ENCODE peak calls at places on chromosomes 4 and X, in nine cellular contexts. R, U, H, P, D, T, K, J and W are unnamed samples.

GRCh38 chrX:30141966-30142365 is 73.4 kb upstream of the MAGEB2 start:
- DNase-seq in P (no peak), U (no peak), T (no peak), K (peak), H (no peak), J (no peak), R (peak), D (no peak), W (peak)

GRCh38 chr4:138399041-138399440 is 156.9 kb upstream of the SLC7A11 start:
- DNase-seq in T (no peak), D (no peak), K (no peak), H (no peak), P (no peak), J (no peak), R (no peak), U (no peak), W (no peak)

GRCh38 chrX:77009691-77010090 is 437.5 kb upstream of the FGF16 start:
- DNase-seq in J (no peak), U (no peak), R (no peak), K (peak), P (no peak), H (no peak), D (no peak), T (peak), W (peak)

GRCh38 chrX:130055103-130055502 is 55.2 kb downstream of the ELF4 start:
- DNase-seq in P (no peak), U (no peak), K (peak), T (peak), R (peak), D (peak), H (no peak), J (no peak), W (peak)

GRCh38 chr4:67332627-67333026 is 212.7 kb downstream of the CENPC start:
- DNase-seq in H (no peak), D (no peak), U (no peak), R (peak), P (no peak), K (peak), J (no peak), T (no peak), W (peak)

GRCh38 chr4:163694385-163694784 is 199.9 kb downstream of the TMA16 start:
- DNase-seq in H (no peak), T (no peak), R (no peak), P (no peak), D (peak), K (peak), U (no peak), J (no peak), W (no peak)

GRCh38 chr4:100935090-100935489 is 412.2 kb downstream of the PPP3CA start:
- DNase-seq in H (no peak), U (no peak), R (no peak), T (no peak), J (no peak), D (peak), K (no peak), P (no peak), W (peak)

GRCh38 chr4:110970642-110971041 is 347.8 kb upstream of the PITX2 start:
- DNase-seq in J (no peak), R (peak), K (peak), H (no peak), U (no peak), D (peak), P (no peak), T (no peak), W (peak)

GRCh38 chr4:39278476-39278875 is 87.7 kb downstream of the RFC1 start:
- DNase-seq in J (no peak), P (no peak), T (no peak), D (no peak), U (no peak), R (no peak), K (no peak), H (no peak), W (no peak)

GRCh38 chr4:39279416-39279815 is 86.7 kb downstream of the RFC1 start:
- DNase-seq in K (no peak), U (no peak), T (no peak), P (no peak), D (no peak), R (no peak), H (no peak), J (no peak), W (no peak)

GRCh38 chr4:39274503-39274902 is 91.7 kb downstream of the RFC1 start:
- DNase-seq in J (no peak), R (no peak), K (no peak), P (no peak), T (no peak), H (no peak), U (no peak), D (no peak), W (no peak)
- TF ChIP-seq CTCF in J (no peak), R (no peak), K (no peak), P (no peak), T (no peak), H (no peak), U (no peak), D (no peak), W (no peak)

GRCh38 chr4:37993806-37994205 is 33.6 kb downstream of the PTTG2 start:
- DNase-seq in D (no peak), R (peak), H (no peak), U (no peak), T (no peak), J (no peak), P (no peak), K (no peak), W (no peak)

GRCh38 chr4:37994569-37994968 is 34.4 kb downstream of the PTTG2 start:
- DNase-seq in H (no peak), T (no peak), K (no peak), U (no peak), P (no peak), J (no peak), R (no peak), D (no peak), W (no peak)

GRCh38 chr4:37995299-37995821 is 35.2 kb downstream of the PTTG2 start:
- DNase-seq in H (no peak), J (no peak), T (no peak), K (no peak), P (no peak), D (no peak), R (no peak), U (no peak), W (no peak)

GRCh38 chr4:37998225-37998624 is 38.0 kb downstream of the PTTG2 start:
- DNase-seq in T (no peak), P (no peak), U (no peak), K (no peak), R (no peak), J (no peak), H (no peak), D (no peak), W (no peak)

DNA sequence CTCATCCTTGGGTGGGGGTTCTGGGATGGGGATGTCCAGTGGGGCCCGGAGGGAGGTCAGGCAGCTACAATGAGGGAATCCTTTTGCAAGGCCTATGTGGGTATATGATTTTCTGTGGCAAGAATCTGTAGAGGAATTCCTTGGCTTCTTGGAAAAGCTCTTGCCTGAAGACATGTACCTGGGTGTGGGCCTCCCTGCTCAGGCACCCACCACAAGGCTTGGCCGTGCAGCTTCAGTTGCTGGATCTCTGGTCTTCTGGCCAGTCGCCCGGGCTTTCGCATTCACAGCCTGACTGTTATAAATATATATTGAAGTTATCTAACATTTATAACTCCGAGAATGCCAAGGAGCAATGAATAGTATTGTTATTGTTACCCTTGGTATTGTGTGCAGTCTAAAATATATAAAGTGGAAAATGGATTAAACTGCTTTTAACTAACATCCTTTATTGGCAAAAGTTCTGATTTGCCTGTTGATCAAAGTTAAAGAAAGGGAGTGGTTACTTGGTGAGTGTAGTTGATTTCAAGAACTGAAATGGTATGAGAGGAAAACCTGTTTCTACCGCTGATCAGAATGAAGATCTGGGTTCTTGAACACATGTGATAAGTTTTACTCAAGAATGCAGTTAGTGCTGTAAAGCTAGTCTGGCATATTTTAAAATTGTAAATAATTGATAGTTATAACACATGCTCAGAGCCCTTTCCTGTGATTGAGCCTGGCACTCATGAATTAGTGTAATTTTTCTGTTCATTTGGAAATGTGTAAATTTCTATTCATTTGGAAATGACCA is 36.0 kb downstream of the PTTG2 start:
- DNase-seq in P (peak), D (no peak), J (no peak), R (no peak), U (no peak), K (no peak), H (no peak), T (no peak), W (no peak)
- H3K4me3 ChIP-seq in P (no peak), D (no peak), J (no peak), R (no peak), U (no peak), K (no peak), H (no peak), T (no peak), W (no peak)

GRCh38 chrX:54248309-54248708 is 65.3 kb upstream of the FAM120C start:
- DNase-seq in D (peak), T (no peak), J (no peak), K (no peak), P (no peak), R (peak), H (no peak), U (no peak), W (peak)
- TF ChIP-seq CTCF in D (peak), T (peak), J (no peak), K (no peak), P (peak), R (peak), H (no peak), U (peak), W (peak)

DNA sequence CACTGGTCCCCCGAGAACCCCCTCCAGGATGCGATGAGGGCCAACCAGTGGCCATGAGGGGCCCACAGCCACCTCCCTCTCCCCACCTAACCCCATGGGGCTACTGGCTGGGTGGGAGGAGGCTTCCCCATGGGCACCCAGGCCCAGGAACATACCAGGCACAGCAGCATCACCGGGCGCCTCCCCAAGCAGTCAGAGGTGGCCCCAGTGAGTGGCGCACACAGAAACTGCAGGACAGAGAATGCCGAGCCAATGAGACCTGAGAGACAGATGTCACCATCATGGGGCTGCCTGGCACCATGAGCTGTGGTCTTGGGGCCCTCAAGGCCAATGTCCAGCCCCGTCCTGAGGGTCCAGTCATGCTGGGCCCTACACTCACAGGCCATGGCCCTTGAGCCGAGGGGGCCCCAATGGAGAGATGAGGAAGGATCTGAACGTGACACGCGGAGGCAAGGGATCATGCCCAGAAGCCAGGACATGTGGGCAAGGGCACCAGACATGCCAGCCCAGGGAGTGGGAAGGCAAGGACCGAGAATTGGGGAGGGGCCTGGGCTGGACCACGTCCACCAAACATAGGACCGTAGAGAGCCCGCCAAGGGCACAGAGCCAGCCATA is 30.1 kb downstream of the NOP14 start:
- DNase-seq in D (no peak), T (no peak), J (no peak), H (no peak), P (peak), K (no peak), U (no peak), R (no peak), W (no peak)
- H3K4me3 ChIP-seq in D (peak), T (peak), J (no peak), H (no peak), P (peak), K (peak), U (no peak), R (no peak), W (peak)

DNA sequence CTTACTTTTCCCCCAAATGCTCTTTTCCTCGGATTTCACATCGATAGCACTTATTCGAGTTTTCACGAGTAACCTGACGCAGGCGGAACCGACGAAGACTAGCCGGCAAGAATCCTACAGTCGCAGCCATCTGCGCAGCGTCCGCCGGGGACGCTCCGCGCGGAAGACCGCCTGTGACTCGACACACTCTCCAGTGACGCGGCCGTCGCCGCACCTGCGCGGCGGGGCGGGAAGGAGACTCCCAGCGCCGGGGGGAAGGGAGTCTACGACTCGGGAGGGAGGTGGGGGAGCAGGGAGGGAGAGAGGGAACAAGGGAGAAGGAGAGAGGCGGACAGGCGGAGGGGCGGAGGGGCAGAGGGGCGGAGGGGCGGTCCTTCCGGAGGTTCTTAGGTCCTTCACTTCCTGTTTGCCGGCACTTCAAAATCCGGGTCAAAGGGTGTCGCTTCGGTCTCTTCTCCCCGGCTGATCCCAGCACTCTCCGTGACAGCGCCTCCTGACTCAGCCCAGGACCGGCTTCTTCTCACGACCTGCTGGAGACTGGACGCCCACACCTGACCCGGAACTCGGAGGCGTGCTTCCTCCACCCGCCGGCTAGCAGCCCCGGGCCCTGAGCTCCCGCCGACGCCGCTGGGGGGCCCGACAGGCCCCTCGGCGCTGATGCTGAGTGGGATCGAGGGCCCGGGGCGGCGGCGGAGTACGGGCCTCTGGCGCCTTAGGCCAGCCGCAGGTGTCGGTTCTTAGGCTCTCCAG is at the start of gene USP38:
- DNase-seq in J (peak), R (peak), H (peak), D (peak), K (peak), P (peak), T (peak), U (peak), W (peak)
- TF ChIP-seq CTCF in J (no peak), R (no peak), H (no peak), D (no peak), K (peak), P (no peak), T (no peak), U (no peak), W (no peak)

GRCh38 chr4:39032218-39033085 is at the start of gene TMEM156:
- DNase-seq in H (no peak), J (no peak), K (peak), R (peak), T (no peak), U (no peak), P (no peak), D (peak), W (peak)

GRCh38 chr4:39030726-39031125 is 1.5 kb downstream of the TMEM156 start:
- DNase-seq in K (no peak), P (no peak), U (no peak), J (no peak), T (no peak), H (no peak), R (peak), D (no peak), W (peak)

GRCh38 chr4:39026096-39026495 is 6.1 kb downstream of the TMEM156 start:
- DNase-seq in J (no peak), P (no peak), H (no peak), T (no peak), R (no peak), K (no peak), U (no peak), D (no peak), W (no peak)

GRCh38 chr4:39025552-39026085 is 6.6 kb downstream of the TMEM156 start:
- DNase-seq in H (no peak), R (peak), J (no peak), U (no peak), K (peak), D (no peak), T (no peak), P (no peak), W (peak)

DNA sequence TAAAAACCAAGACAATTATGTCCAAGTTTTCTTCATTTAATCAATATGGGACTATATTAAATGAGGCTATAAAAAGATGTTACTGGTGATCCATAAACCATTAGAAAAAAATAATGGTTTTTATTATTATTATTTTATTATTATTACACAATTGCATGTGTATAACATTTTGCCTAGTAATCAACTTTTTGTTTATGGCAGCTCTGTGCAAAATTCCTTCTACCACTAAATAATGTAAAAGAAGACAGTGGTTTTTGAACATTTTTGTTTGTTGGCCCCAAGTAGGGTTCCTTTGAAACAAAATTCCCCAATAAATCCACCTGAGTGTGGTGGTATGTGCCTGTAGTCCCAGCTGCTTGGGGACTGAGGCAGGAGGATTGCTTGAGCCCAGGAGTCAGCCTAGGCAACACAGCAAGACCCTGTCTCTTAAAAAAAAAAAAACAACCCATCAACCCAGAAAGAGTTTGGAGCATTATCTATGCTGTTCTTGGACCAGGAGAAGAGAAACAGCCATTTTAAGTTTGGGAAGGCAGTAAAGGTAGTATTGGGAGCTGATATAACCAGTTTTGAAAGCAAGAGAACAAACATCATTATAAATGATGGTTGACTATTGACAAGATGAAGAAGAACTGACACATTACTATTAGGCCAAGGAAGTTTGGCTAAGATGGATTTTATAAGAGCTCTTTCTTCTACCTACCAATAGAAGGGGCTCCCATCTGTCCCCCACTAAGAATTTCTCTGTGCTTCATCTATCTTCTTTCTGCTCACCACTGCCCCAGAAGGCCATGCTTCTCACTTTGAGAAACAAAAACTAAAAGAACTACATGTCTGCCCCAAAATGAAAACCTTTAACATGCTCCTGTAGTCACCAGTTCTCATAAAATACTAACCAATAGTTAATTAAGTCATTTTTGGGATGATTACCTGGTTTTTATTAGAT is 2.2 kb downstream of the TMEM156 start:
- DNase-seq in T (no peak), R (no peak), D (no peak), P (no peak), U (no peak), J (no peak), K (no peak), H (no peak), W (no peak)
- H3K4me3 ChIP-seq in T (no peak), R (no peak), D (no peak), P (no peak), U (peak), J (no peak), K (peak), H (no peak), W (peak)

GRCh38 chr4:107930821-107931774 is at the start of gene CYP2U1:
- DNase-seq in J (peak), H (peak), K (peak), R (peak), U (peak), P (peak), D (peak), T (peak), W (peak)
- TF ChIP-seq CTCF in J (no peak), H (peak), K (no peak), R (no peak), U (no peak), P (peak), D (no peak), T (peak), W (no peak)